ENCODE peak calls at places on chromosome 16, in six cellular contexts. E is heart left ventricle, W is astrocyte of the spinal cord, R is fibroblast of the aortic adventitia, J is A549, N is AG08396. D is an unnamed sample.

GRCh38 chr16:50821586-50821985 is 79.7 kb downstream of the CYLD start:
- DNase-seq in R (no peak), W (no peak), N (no peak), E (no peak), J (peak), D (no peak)

GRCh38 chr16:50326835-50327465 is 41.8 kb downstream of the BRD7 start:
- DNase-seq in E (no peak), N (no peak), J (peak), R (peak), W (peak), D (peak)

GRCh38 chr16:53546988-53547391 is 44.0 kb upstream of the AKTIP start:
- DNase-seq in R (no peak), W (peak), E (no peak), N (no peak), J (peak), D (peak)

GRCh38 chr16:58451945-58452401 is 48.0 kb upstream of the NDRG4 start:
- DNase-seq in N (no peak), W (no peak), R (peak), E (no peak), J (peak), D (peak)

GRCh38 chr16:70772493-70772892 is 28.5 kb downstream of the VAC14 start:
- DNase-seq in W (peak), J (no peak), E (no peak), N (no peak), R (peak), D (peak)

GRCh38 chr16:81703177-81704155 is 75.6 kb upstream of the PLCG2 start:
- DNase-seq in W (peak), N (peak), E (no peak), R (peak), J (peak), D (peak)

GRCh38 chr16:27564226-27564625 is 14.3 kb downstream of the KATNIP start:
- DNase-seq in W (no peak), R (no peak), J (no peak), N (no peak), E (no peak), D (no peak)

GRCh38 chr16:67770371-67770991 is 35.9 kb downstream of the RANBP10 start:
- DNase-seq in E (no peak), N (no peak), R (peak), W (no peak), J (no peak), D (no peak)

GRCh38 chr16:8678068-8678927 is 3.9 kb downstream of the ABAT start:
- DNase-seq in N (peak), R (peak), E (no peak), J (peak), W (peak), D (peak)

GRCh38 chr16:56255904-56256303 is 64.6 kb downstream of the GNAO1 start:
- DNase-seq in J (no peak), N (no peak), R (no peak), W (no peak), E (no peak), D (no peak)

GRCh38 chr16:86550281-86550680 is 4.8 kb downstream of the MTHFSD start:
- DNase-seq in N (no peak), J (no peak), R (no peak), W (no peak), E (no peak), D (no peak)

GRCh38 chr16:3013491-3013951 is 798 bp downstream of the CLDN9 start:
- DNase-seq in J (no peak), W (no peak), R (no peak), E (no peak), N (no peak), D (peak)

GRCh38 chr16:27819881-27820610 is 243.5 kb downstream of the GSG1L start:
- DNase-seq in R (no peak), J (no peak), N (no peak), W (no peak), E (no peak), D (no peak)

GRCh38 chr16:87129771-87130170 is 187.4 kb downstream of the C16orf95 start:
- DNase-seq in J (no peak), W (peak), E (no peak), N (no peak), R (peak), D (peak)

GRCh38 chr16:14306485-14307058 is 235.5 kb downstream of the MRTFB start:
- DNase-seq in J (no peak), N (no peak), R (no peak), W (no peak), E (no peak), D (no peak)

GRCh38 chr16:30884760-30885159 is 9.1 kb downstream of the BCL7C start:
- DNase-seq in E (no peak), J (no peak), N (no peak), W (no peak), R (no peak), D (no peak)

D was measured in A172.